ENCODE peak calls at places on chromosome 2, in five cellular contexts. One of them, this sample, is unnamed.

GRCh38 chr2:203690110-203691047 is 16.1 kb upstream of the CD28 start:
- DNase-seq in dermis microvascular lymphatic vessel endothelial cell: no peak
- DNase-seq in occipital lobe: no peak
- DNase-seq in AG04449: no peak
- DNase-seq in stimulated activated naive B cell treated with anti-CD40 and anti-IgM and Interleukin-4, amounts not matched to agents 10 μg/mL and 1 μg/mL and 100 μg/mL, for 72 hours: no peak
- DNase-seq in this sample: no peak

GRCh38 chr2:88608184-88608583 is 19.1 kb downstream of the EIF2AK3 start:
- DNase-seq in stimulated activated naive B cell treated with anti-CD40 and anti-IgM and Interleukin-4, amounts not matched to agents 10 μg/mL and 1 μg/mL and 100 μg/mL, for 72 hours: no peak
- DNase-seq in occipital lobe: no peak
- DNase-seq in dermis microvascular lymphatic vessel endothelial cell: no peak
- DNase-seq in AG04449: no peak
- DNase-seq in this sample: no peak

GRCh38 chr2:172196768-172197322 is 94.1 kb upstream of the DLX2 start:
- DNase-seq in stimulated activated naive B cell treated with anti-CD40 and anti-IgM and Interleukin-4, amounts not matched to agents 10 μg/mL and 1 μg/mL and 100 μg/mL, for 72 hours: no peak
- DNase-seq in occipital lobe: no peak
- DNase-seq in dermis microvascular lymphatic vessel endothelial cell: no peak
- DNase-seq in AG04449: peak
- DNase-seq in this sample: peak

GRCh38 chr2:143193121-143193520 is 63.9 kb downstream of the ARHGAP15 start:
- DNase-seq in stimulated activated naive B cell treated with anti-CD40 and anti-IgM and Interleukin-4, amounts not matched to agents 10 μg/mL and 1 μg/mL and 100 μg/mL, for 72 hours: no peak
- DNase-seq in AG04449: no peak
- DNase-seq in dermis microvascular lymphatic vessel endothelial cell: no peak
- DNase-seq in occipital lobe: peak
- DNase-seq in this sample: no peak

GRCh38 chr2:30705056-30705455 is 102.2 kb downstream of the CAPN13 start:
- DNase-seq in stimulated activated naive B cell treated with anti-CD40 and anti-IgM and Interleukin-4, amounts not matched to agents 10 μg/mL and 1 μg/mL and 100 μg/mL, for 72 hours: no peak
- DNase-seq in dermis microvascular lymphatic vessel endothelial cell: no peak
- DNase-seq in AG04449: no peak
- DNase-seq in occipital lobe: no peak
- DNase-seq in this sample: no peak

GRCh38 chr2:100292022-100292580 is 30.2 kb downstream of the LONRF2 start:
- DNase-seq in dermis microvascular lymphatic vessel endothelial cell: peak
- DNase-seq in stimulated activated naive B cell treated with anti-CD40 and anti-IgM and Interleukin-4, amounts not matched to agents 10 μg/mL and 1 μg/mL and 100 μg/mL, for 72 hours: peak
- DNase-seq in AG04449: peak
- DNase-seq in occipital lobe: no peak
- DNase-seq in this sample: peak

GRCh38 chr2:70686577-70687460 is 81.2 kb downstream of the ADD2 start:
- DNase-seq in stimulated activated naive B cell treated with anti-CD40 and anti-IgM and Interleukin-4, amounts not matched to agents 10 μg/mL and 1 μg/mL and 100 μg/mL, for 72 hours: peak
- DNase-seq in occipital lobe: no peak
- DNase-seq in AG04449: peak
- DNase-seq in dermis microvascular lymphatic vessel endothelial cell: peak
- DNase-seq in this sample: peak

GRCh38 chr2:1656961-1657841 is 87.1 kb downstream of the PXDN start:
- DNase-seq in AG04449: no peak
- DNase-seq in stimulated activated naive B cell treated with anti-CD40 and anti-IgM and Interleukin-4, amounts not matched to agents 10 μg/mL and 1 μg/mL and 100 μg/mL, for 72 hours: no peak
- DNase-seq in dermis microvascular lymphatic vessel endothelial cell: no peak
- DNase-seq in occipital lobe: no peak
- DNase-seq in this sample: no peak

GRCh38 chr2:160576054-160576499 is 82.5 kb upstream of the RBMS1 start:
- DNase-seq in AG04449: no peak
- DNase-seq in dermis microvascular lymphatic vessel endothelial cell: peak
- DNase-seq in stimulated activated naive B cell treated with anti-CD40 and anti-IgM and Interleukin-4, amounts not matched to agents 10 μg/mL and 1 μg/mL and 100 μg/mL, for 72 hours: no peak
- DNase-seq in occipital lobe: no peak
- DNase-seq in this sample: no peak

GRCh38 chr2:223044092-223044836 is 7.7 kb upstream of the KCNE4 start:
- DNase-seq in stimulated activated naive B cell treated with anti-CD40 and anti-IgM and Interleukin-4, amounts not matched to agents 10 μg/mL and 1 μg/mL and 100 μg/mL, for 72 hours: no peak
- DNase-seq in dermis microvascular lymphatic vessel endothelial cell: peak
- DNase-seq in occipital lobe: no peak
- DNase-seq in AG04449: no peak
- DNase-seq in this sample: no peak

GRCh38 chr2:240965296-240965904 is 33.0 kb upstream of the SNED1 start:
- DNase-seq in AG04449: no peak
- DNase-seq in dermis microvascular lymphatic vessel endothelial cell: no peak
- DNase-seq in stimulated activated naive B cell treated with anti-CD40 and anti-IgM and Interleukin-4, amounts not matched to agents 10 μg/mL and 1 μg/mL and 100 μg/mL, for 72 hours: no peak
- DNase-seq in occipital lobe: no peak
- DNase-seq in this sample: no peak

This sample was measured in EL.